ENCODE peak calls at places on chromosomes 4 and X, in nine cellular contexts. M is NB4; U is cardiac fibroblast; T is astrocyte of the spinal cord; I is NCI-H187; L is CD4-positive, alpha-beta memory T cell; F is ecto neural progenitor cell; B is HCT116; E is stimulated activated CD4-positive, alpha-beta T cell treated with anti-CD3 and anti-CD28 coated beads, Interleukin-2, amount 100 ng/mL, for 24 hours. N is an unnamed sample.

GRCh38 chrX:109537324-109537665 is 651 bp downstream of the NXT2 start:
- DNase-seq in F (no peak), B (no peak), E (no peak), L (no peak), U (peak; percentile 89), M (peak; percentile 69), I (no peak), T (no peak), N (no peak)

GRCh38 chr4:97627785-97628184 is 515.5 kb downstream of the STPG2 start:
- DNase-seq in B (no peak), T (no peak), E (no peak), M (no peak), F (peak; percentile 47), I (no peak), L (no peak), U (no peak), N (no peak)

GRCh38 chr4:165994706-165995105 is 121.7 kb downstream of the TLL1 start:
- DNase-seq in F (no peak), I (no peak), E (no peak), M (no peak), T (no peak), B (no peak), L (no peak), U (peak; percentile 22), N (no peak)

GRCh38 chr4:159227984-159228383 is 125.1 kb downstream of the RAPGEF2 start:
- DNase-seq in M (no peak), B (peak; percentile 48), L (no peak), U (peak; percentile 93), T (peak; percentile 83), E (no peak), F (peak; percentile 58), I (no peak), N (peak; percentile 9)

GRCh38 chr4:7187297-7187592 is 5.1 kb upstream of the SORCS2 start:
- DNase-seq in T (no peak), E (no peak), L (no peak), B (no peak), M (no peak), U (no peak), I (no peak), F (peak; percentile 51), N (no peak)

GRCh38 chr4:119212964-119213606 is 572 bp downstream of the USP53 start:
- DNase-seq in M (peak; percentile 95), T (peak; percentile 97), B (peak; percentile 89), E (peak; percentile 71), F (peak; percentile 93), I (peak; percentile 31), U (peak; percentile 96), L (peak; percentile 55), N (peak; percentile 50)

GRCh38 chrX:47854474-47854873 is 17.8 kb downstream of the ZNF81 start:
- DNase-seq in B (no peak), F (no peak), I (no peak), U (peak; percentile 39), T (peak; percentile 5), E (no peak), M (peak; percentile 32), L (peak; percentile 40), N (no peak)

GRCh38 chr4:147094228-147094627 is 148.6 kb upstream of the TTC29 start:
- DNase-seq in F (no peak), U (peak; percentile 23), E (no peak), B (no peak), L (no peak), M (no peak), I (no peak), T (no peak), N (no peak)

GRCh38 chr4:186283311-186283710 is 17.3 kb downstream of the F11 start:
- DNase-seq in L (no peak), M (no peak), U (no peak), T (no peak), F (no peak), E (no peak), B (no peak), I (no peak), N (no peak)

GRCh38 chr4:16067515-16067914 is 16.3 kb downstream of the PROM1 start:
- DNase-seq in L (no peak), F (no peak), E (no peak), T (no peak), M (peak; percentile 9), U (no peak), B (peak; percentile 73), I (no peak), N (no peak)

GRCh38 chrX:153305941-153306464 is 15.6 kb downstream of the PNMA6F start:
- DNase-seq in I (no peak), B (no peak), T (no peak), M (no peak), L (no peak), E (no peak), F (no peak), U (no peak), N (no peak)

GRCh38 chr4:184472540-184473264 is 1.6 kb downstream of the IRF2 start:
- DNase-seq in M (peak; percentile 83), B (no peak), I (no peak), T (peak; percentile 62), F (peak; percentile 85), E (peak; percentile 71), L (peak; percentile 29), U (peak; percentile 58), N (peak; percentile 42)

GRCh38 chr4:7893539-7893938 is 46.1 kb downstream of the AFAP1 start:
- DNase-seq in E (no peak), F (no peak), L (no peak), I (no peak), U (no peak), T (no peak), B (no peak), M (no peak), N (no peak)

GRCh38 chr4:127920521-127920920 is 39.8 kb downstream of the PLK4 start:
- DNase-seq in M (no peak), U (no peak), L (no peak), E (no peak), T (no peak), I (no peak), F (no peak), B (no peak), N (no peak)

GRCh38 chrX:106933538-106933961 is 13.3 kb downstream of the CLDN2 start:
- DNase-seq in L (no peak), I (no peak), F (no peak), B (no peak), U (no peak), M (peak; percentile 1), E (peak; percentile 0), T (no peak), N (no peak)

GRCh38 chr4:180789929-180790328 is 1453.3 kb upstream of the TENM3 start:
- DNase-seq in B (no peak), I (no peak), F (no peak), U (no peak), T (no peak), E (no peak), M (no peak), L (no peak), N (no peak)

GRCh38 chr4:59608466-59608865 is 1591.7 kb upstream of the ADGRL3 start:
- DNase-seq in U (peak; percentile 60), I (no peak), E (no peak), L (no peak), F (no peak), M (no peak), T (peak; percentile 46), B (no peak), N (no peak)